ENCODE peak calls at places on chromosomes 6 and 20, in four cellular contexts. One of them, this sample, is unnamed.

GRCh38 chr6:76420094-76420493 is 347.6 kb upstream of the IMPG1 start:
- DNase-seq in heart right ventricle: no peak
- DNase-seq in fibroblast of mammary gland: no peak
- DNase-seq in astrocyte: no peak
- DNase-seq in this sample: no peak

GRCh38 chr6:165671222-165671715 is 8.2 kb upstream of the PDE10A start:
- DNase-seq in heart right ventricle: no peak
- DNase-seq in fibroblast of mammary gland: no peak
- DNase-seq in astrocyte: no peak
- DNase-seq in this sample: no peak

GRCh38 chr20:51432875-51433274 is 109.6 kb downstream of the NFATC2 start:
- DNase-seq in heart right ventricle: no peak
- DNase-seq in fibroblast of mammary gland: no peak
- DNase-seq in astrocyte: no peak
- DNase-seq in this sample: no peak

GRCh38 chr6:27280540-27281000 is 31.5 kb downstream of the POM121L2 start:
- DNase-seq in heart right ventricle: no peak
- DNase-seq in fibroblast of mammary gland: peak
- DNase-seq in astrocyte: no peak
- DNase-seq in this sample: no peak

GRCh38 chr6:143329323-143329722 is 121.2 kb downstream of the ADAT2 start:
- DNase-seq in heart right ventricle: no peak
- DNase-seq in fibroblast of mammary gland: no peak
- DNase-seq in astrocyte: peak
- DNase-seq in this sample: no peak

GRCh38 chr6:119147101-119148053 is 68.9 kb upstream of the FAM184A start:
- DNase-seq in heart right ventricle: no peak
- DNase-seq in fibroblast of mammary gland: peak
- DNase-seq in astrocyte: peak
- DNase-seq in this sample: peak

GRCh38 chr20:23403721-23404120 is 17.6 kb downstream of the NAPB start:
- DNase-seq in heart right ventricle: no peak
- DNase-seq in fibroblast of mammary gland: no peak
- DNase-seq in astrocyte: no peak
- DNase-seq in this sample: no peak

GRCh38 chr6:150689900-150690590 is 90.4 kb downstream of the PLEKHG1 start:
- DNase-seq in heart right ventricle: no peak
- DNase-seq in fibroblast of mammary gland: no peak
- DNase-seq in astrocyte: no peak
- DNase-seq in this sample: no peak

GRCh38 chr6:123519191-123519510 is 117.6 kb downstream of the TRDN start:
- DNase-seq in heart right ventricle: peak
- DNase-seq in fibroblast of mammary gland: no peak
- DNase-seq in astrocyte: no peak
- DNase-seq in this sample: no peak

GRCh38 chr20:45088247-45088646 is 12.7 kb downstream of the KCNS1 start:
- DNase-seq in heart right ventricle: no peak
- DNase-seq in fibroblast of mammary gland: peak
- DNase-seq in astrocyte: peak
- DNase-seq in this sample: peak

GRCh38 chr6:157840776-157841175 is 17.7 kb downstream of the SNX9 start:
- DNase-seq in heart right ventricle: no peak
- DNase-seq in fibroblast of mammary gland: peak
- DNase-seq in astrocyte: peak
- DNase-seq in this sample: peak
- H3K4me3 ChIP-seq in heart right ventricle: no peak
- H3K4me3 ChIP-seq in fibroblast of mammary gland: no peak
- H3K4me3 ChIP-seq in astrocyte: no peak
- H3K4me3 ChIP-seq in this sample: no peak

DNA sequence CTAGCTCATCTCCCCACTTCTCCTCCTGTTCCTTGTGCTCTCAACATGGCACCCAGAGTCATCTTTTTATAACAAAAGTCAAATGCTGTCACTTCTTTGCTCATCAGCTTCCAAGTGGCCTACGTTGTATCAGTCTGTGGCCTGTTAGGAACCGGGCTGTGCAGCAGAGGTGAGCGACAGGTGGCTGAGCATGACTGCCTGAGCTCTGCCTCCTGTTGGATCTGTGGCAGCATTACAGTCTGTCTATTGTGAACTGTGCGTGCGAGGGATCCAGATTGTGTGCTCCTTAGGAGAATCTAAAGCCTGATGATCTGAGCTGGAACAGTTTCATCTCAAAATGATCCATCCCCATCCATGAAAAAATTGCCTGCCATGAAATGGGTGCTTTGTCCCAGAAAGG is 129.6 kb downstream of the FNDC1 start:
- DNase-seq in heart right ventricle: no peak
- DNase-seq in fibroblast of mammary gland: no peak
- DNase-seq in astrocyte: no peak
- DNase-seq in this sample: no peak
- TF ChIP-seq CTCF in heart right ventricle: no peak
- TF ChIP-seq CTCF in fibroblast of mammary gland: no peak
- TF ChIP-seq CTCF in astrocyte: no peak
- TF ChIP-seq CTCF in this sample: no peak

GRCh38 chr6:73079978-73080377 is 145.3 kb downstream of the KHDC1L start:
- DNase-seq in heart right ventricle: no peak
- DNase-seq in fibroblast of mammary gland: peak
- DNase-seq in astrocyte: peak
- DNase-seq in this sample: no peak
- H3K4me3 ChIP-seq in heart right ventricle: no peak
- H3K4me3 ChIP-seq in fibroblast of mammary gland: no peak
- H3K4me3 ChIP-seq in astrocyte: no peak
- H3K4me3 ChIP-seq in this sample: no peak

DNA sequence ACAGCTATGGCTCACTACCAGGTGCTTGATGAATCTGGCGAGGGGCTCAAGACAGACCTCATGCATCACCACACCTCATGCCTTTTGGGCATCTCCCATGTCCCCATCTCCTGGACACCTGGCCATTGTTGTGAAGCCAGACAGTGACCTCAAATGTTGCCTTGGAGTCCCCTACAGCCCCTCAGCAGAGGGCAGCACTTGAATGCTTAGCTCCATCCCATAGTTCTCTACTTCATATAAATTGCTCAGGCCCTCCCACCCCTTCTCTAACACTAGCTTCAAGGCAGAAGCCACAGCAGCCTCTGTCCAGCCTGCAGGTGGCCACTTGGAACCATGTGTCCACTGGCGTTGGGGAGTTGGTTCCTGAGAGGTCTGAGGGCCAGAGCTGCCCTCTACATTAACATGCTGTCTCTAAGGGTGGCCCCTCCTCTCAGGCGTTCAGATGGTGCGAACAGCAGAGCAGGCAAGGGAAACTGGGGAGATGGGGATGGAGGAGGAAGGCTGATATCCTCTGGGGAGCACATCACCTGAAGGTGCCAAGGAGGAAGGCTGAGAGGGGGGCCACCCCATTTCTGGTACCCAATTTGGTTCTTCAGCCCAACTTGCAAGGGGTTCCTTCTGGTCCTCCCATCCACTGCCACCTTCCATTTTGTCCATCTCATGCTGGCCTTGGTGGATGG is 31.3 kb downstream of the MOCS1 start:
- DNase-seq in heart right ventricle: no peak
- DNase-seq in fibroblast of mammary gland: no peak
- DNase-seq in astrocyte: no peak
- DNase-seq in this sample: no peak
- TF ChIP-seq CTCF in heart right ventricle: no peak
- TF ChIP-seq CTCF in fibroblast of mammary gland: no peak
- TF ChIP-seq CTCF in astrocyte: no peak
- TF ChIP-seq CTCF in this sample: peak

GRCh38 chr6:391559-392440 is at the start of gene IRF4:
- DNase-seq in heart right ventricle: no peak
- DNase-seq in fibroblast of mammary gland: peak
- DNase-seq in astrocyte: no peak
- DNase-seq in this sample: no peak
- H3K4me3 ChIP-seq in heart right ventricle: peak
- H3K4me3 ChIP-seq in fibroblast of mammary gland: peak
- H3K4me3 ChIP-seq in astrocyte: no peak
- H3K4me3 ChIP-seq in this sample: peak